ENCODE peak calls at places on chromosomes 16 and 17, in ten cellular contexts. V is transverse colon, J is natural killer cell, C is A549, O is dorsolateral prefrontal cortex, W is tibial nerve, K is mesothelial cell of epicardium, T is RWPE1, U is AG10803, F is osteoblast. Z is an unnamed sample.

GRCh38 chr17:27856676-27857429 is 36.3 kb downstream of the LYRM9 start:
- DNase-seq in F (no peak), V (no peak), W (no peak), U (no peak), K (no peak), J (no peak), C (no peak), T (no peak), O (no peak), Z (no peak)

GRCh38 chr16:50354629-50355456 is 13.9 kb downstream of the BRD7 start:
- DNase-seq in W (no peak), F (no peak), J (no peak), O (no peak), C (no peak), T (no peak), V (no peak), K (no peak), U (no peak), Z (no peak)

GRCh38 chr17:83007504-83008475 is 71.6 kb upstream of the METRNL start:
- DNase-seq in O (no peak), C (no peak), U (peak), V (no peak), T (no peak), J (no peak), F (peak), K (no peak), W (no peak), Z (no peak)

GRCh38 chr17:78923660-78924453 is 1.3 kb downstream of the TIMP2 start:
- DNase-seq in W (peak), J (no peak), T (peak), F (peak), K (no peak), C (peak), V (peak), U (no peak), O (no peak), Z (no peak)

GRCh38 chr17:42422958-42423712 is at the start of gene CAVIN1:
- DNase-seq in U (peak), F (peak), W (peak), J (no peak), C (peak), V (peak), O (peak), K (peak), T (peak), Z (no peak)

GRCh38 chr17:55448681-55449080 is 27.0 kb upstream of the MMD start:
- DNase-seq in C (no peak), T (no peak), K (no peak), U (peak), V (no peak), J (no peak), F (no peak), W (no peak), O (no peak), Z (no peak)

GRCh38 chr16:5321925-5322324 is 224.3 kb upstream of the EEF2KMT start:
- DNase-seq in J (no peak), U (no peak), K (no peak), O (no peak), T (no peak), F (no peak), W (no peak), V (no peak), C (no peak), Z (no peak)

GRCh38 chr17:79989106-79989835 is 46.4 kb downstream of the TBC1D16 start:
- DNase-seq in U (no peak), T (no peak), V (no peak), C (no peak), W (no peak), O (no peak), F (peak), J (no peak), K (no peak), Z (no peak)

GRCh38 chr16:19680972-19681371 is 37.1 kb downstream of the KNOP1 start:
- DNase-seq in K (no peak), O (no peak), T (no peak), J (no peak), V (no peak), F (no peak), W (no peak), C (no peak), U (no peak), Z (no peak)

GRCh38 chr17:79608729-79609039 is 2.2 kb downstream of the RBFOX3 start:
- DNase-seq in O (no peak), J (no peak), C (no peak), T (no peak), W (no peak), F (no peak), U (no peak), V (no peak), K (no peak), Z (no peak)

GRCh38 chr16:27588052-27588451 is 38.1 kb downstream of the KATNIP start:
- DNase-seq in K (no peak), U (no peak), W (no peak), T (no peak), C (no peak), O (no peak), V (no peak), J (no peak), F (no peak), Z (no peak)

GRCh38 chr17:33922971-33923370 is 332.1 kb upstream of the CCL2 start:
- DNase-seq in K (no peak), V (no peak), C (no peak), O (no peak), T (no peak), F (peak), W (no peak), J (no peak), U (no peak), Z (no peak)

GRCh38 chr16:21986692-21987246 is 14.1 kb downstream of the PDZD9 start:
- DNase-seq in K (no peak), V (no peak), C (no peak), T (no peak), W (no peak), U (no peak), O (no peak), F (no peak), J (no peak), Z (no peak)

GRCh38 chr16:84692451-84692850 is 7.3 kb upstream of the USP10 start:
- DNase-seq in C (no peak), V (no peak), W (no peak), J (no peak), O (no peak), F (no peak), T (no peak), U (no peak), K (no peak), Z (no peak)

GRCh38 chr17:60159479-60159866 is 9.7 kb downstream of the CA4 start:
- DNase-seq in C (no peak), V (no peak), J (no peak), K (no peak), W (no peak), T (no peak), U (no peak), O (no peak), F (peak), Z (no peak)

GRCh38 chr17:33992113-33992512 is 263.0 kb upstream of the CCL2 start:
- DNase-seq in U (no peak), O (no peak), K (no peak), T (no peak), J (no peak), W (no peak), C (no peak), V (no peak), F (no peak), Z (no peak)

GRCh38 chr16:88012360-88012759 is 61.1 kb downstream of the BANP start:
- DNase-seq in C (no peak), U (no peak), V (no peak), J (no peak), O (no peak), F (no peak), T (no peak), K (no peak), W (no peak), Z (no peak)

GRCh38 chr17:29059281-29059680 is 16.3 kb downstream of the PIPOX start:
- DNase-seq in K (no peak), F (no peak), J (no peak), U (peak), O (no peak), T (peak), C (peak), W (no peak), V (no peak), Z (no peak)

GRCh38 chr17:15883617-15884111 is 61.3 kb upstream of the ADORA2B start:
- DNase-seq in F (peak), W (no peak), O (no peak), U (peak), T (peak), V (no peak), C (peak), K (no peak), J (no peak), Z (no peak)

DNA sequence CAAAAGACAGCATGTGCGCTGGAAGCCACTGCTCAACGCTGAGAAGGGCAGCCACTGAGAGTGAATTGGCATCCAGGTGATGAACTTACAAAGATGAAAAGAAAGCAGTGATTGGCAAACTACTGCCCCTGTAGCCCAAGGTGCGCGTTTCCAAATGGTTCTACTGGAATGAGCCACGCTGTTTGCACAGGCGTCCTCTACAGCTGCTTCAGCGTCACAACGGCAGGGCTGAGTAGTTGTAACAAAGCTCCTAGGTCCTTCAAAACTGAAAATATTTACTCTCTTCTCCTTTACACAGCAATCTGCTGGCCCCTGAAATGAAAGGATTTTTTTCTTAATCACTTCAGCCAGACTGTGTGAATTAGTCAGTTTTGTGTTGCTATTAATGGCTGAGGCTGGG is 107.3 kb upstream of the FOXF1 start:
- DNase-seq in V (no peak), J (no peak), K (no peak), C (no peak), W (no peak), O (no peak), F (no peak), U (no peak), T (no peak), Z (no peak)
- TF ChIP-seq CTCF in V (no peak), J (no peak), K (no peak), C (no peak), W (no peak), O (no peak), F (no peak), U (no peak), T (no peak), Z (no peak)

GRCh38 chr16:47371615-47372014 is 89.2 kb downstream of the ITFG1 start:
- DNase-seq in J (no peak), V (no peak), T (no peak), F (no peak), O (no peak), W (no peak), C (no peak), U (no peak), K (no peak), Z (no peak)
- TF ChIP-seq CTCF in J (no peak), V (no peak), T (no peak), F (no peak), O (no peak), W (no peak), C (no peak), U (no peak), K (no peak), Z (no peak)

GRCh38 chr17:21545051-21545450 is 147.3 kb upstream of the KCNJ18 start:
- DNase-seq in C (no peak), F (no peak), J (no peak), V (no peak), W (no peak), O (no peak), U (no peak), T (no peak), K (no peak), Z (no peak)
- TF ChIP-seq CTCF in C (no peak), F (no peak), J (no peak), V (no peak), W (no peak), O (no peak), U (no peak), T (no peak), K (no peak), Z (no peak)

DNA sequence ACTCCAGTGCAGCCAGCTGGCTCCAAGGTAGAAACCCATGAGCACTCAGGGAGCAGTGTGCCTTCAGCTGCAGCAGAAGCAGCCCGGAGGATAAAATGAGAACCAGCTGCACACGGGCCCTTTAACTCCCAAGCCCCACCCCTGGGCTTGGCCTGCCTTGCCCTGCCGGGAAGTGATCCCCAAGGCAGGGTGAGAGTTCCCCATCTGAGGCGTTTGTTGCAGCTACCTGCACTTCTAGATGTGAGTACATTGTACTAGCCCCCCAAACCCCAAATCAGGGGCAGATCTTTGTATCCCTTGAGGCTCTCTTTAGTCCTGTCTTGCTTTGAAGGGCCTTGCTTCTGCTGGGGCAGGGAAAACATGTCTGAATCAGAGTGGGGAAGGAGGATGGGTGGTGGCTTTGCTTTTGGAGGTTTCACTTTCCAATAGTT is at the start of gene MVP:
- DNase-seq in C (peak), F (peak), O (no peak), V (peak), T (peak), W (peak), J (no peak), K (no peak), U (peak), Z (no peak)
- TF ChIP-seq CTCF in C (no peak), F (no peak), O (no peak), V (no peak), T (no peak), W (no peak), J (no peak), K (no peak), U (no peak), Z (no peak)

DNA sequence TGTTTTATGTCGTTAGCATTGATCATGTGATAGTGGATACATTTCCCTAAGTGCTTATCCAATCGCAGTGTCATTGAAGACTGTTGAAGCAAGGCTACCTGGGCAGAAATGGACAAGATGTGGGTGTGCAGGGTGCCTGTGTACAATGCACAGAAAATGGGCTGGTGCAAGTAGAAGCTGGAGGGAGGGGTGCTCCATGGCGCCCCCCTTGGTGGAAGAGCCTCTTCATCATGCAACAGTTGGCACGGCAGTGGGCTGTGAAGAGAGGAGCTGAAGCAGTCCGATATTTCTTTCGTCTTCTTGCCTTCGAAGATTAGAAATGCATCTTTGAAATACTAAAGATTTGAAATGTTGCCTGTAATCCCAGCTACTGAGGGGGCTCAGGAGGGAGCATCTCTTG is 100.5 kb downstream of the PLCG2 start:
- DNase-seq in O (no peak), J (no peak), F (no peak), C (no peak), U (no peak), V (no peak), W (no peak), K (no peak), T (no peak), Z (no peak)
- TF ChIP-seq CTCF in O (no peak), J (no peak), F (peak), C (no peak), U (no peak), V (no peak), W (no peak), K (no peak), T (no peak), Z (no peak)

DNA sequence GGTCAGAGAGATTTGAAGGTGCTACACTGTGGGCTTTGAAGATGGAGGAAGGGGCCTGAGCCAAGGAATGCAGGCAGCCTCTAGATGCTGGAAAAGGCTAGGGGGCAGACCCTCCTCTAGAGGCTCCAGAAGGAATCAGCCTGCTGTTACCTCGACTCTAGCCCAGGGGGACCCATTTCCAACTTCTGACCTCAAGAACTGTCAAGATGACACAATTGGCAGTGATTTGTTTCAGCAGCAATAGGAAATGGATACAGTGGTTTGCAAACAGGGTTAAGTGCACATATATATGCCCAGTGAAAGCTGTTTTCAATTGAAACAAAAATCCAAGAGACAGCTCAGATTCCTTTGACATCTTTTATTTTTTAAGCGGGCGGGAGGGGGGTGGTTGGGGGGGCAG is 3.7 kb upstream of the ZDHHC1 start:
- DNase-seq in F (peak), W (no peak), K (no peak), U (no peak), T (no peak), V (no peak), O (no peak), J (no peak), C (peak), Z (no peak)
- TF ChIP-seq CTCF in F (no peak), W (no peak), K (no peak), U (peak), T (no peak), V (no peak), O (no peak), J (no peak), C (no peak), Z (no peak)

GRCh38 chr17:49898547-49899490 is 51.0 kb upstream of the TAC4 start:
- DNase-seq in T (no peak), O (no peak), J (no peak), C (peak), V (no peak), U (no peak), W (no peak), F (no peak), K (no peak), Z (no peak)
- TF ChIP-seq CTCF in T (no peak), O (no peak), J (no peak), C (peak), V (no peak), U (no peak), W (no peak), F (peak), K (no peak), Z (no peak)

GRCh38 chr17:37207103-37207502 is 168.7 kb upstream of the C17orf78 start:
- DNase-seq in C (no peak), T (no peak), K (no peak), W (no peak), F (no peak), V (no peak), O (no peak), J (no peak), U (no peak), Z (no peak)

GRCh38 chr17:37213927-37214326 is 161.9 kb upstream of the C17orf78 start:
- DNase-seq in O (no peak), U (no peak), V (no peak), C (no peak), F (no peak), W (no peak), K (no peak), T (no peak), J (no peak), Z (no peak)

GRCh38 chr17:37206299-37206698 is 169.5 kb upstream of the C17orf78 start:
- DNase-seq in K (no peak), W (no peak), C (no peak), T (no peak), F (no peak), O (no peak), U (no peak), J (no peak), V (no peak), Z (no peak)

DNA sequence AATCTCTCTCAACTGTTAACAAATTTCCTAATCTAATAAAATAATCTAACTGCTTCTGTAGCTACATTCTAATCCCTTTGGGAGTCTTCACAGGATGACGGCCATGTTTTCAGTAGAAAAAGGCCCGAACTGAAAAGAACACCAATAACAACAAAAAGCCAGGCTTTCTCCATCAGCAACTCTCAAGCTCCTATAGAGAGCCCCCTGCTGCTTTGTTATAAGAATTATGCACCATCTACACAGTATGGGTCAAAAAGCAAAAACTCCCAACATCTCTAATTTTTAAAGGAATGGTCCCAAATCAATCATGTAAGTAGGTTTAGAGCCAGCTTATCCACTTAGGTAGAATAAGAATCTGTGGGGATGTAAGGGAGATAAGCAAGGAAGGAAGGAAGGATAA is 163.6 kb upstream of the C17orf78 start:
- DNase-seq in J (no peak), U (no peak), F (no peak), V (no peak), C (no peak), W (no peak), T (no peak), O (no peak), K (no peak), Z (no peak)
- TF ChIP-seq CTCF in J (no peak), U (peak), F (peak), V (no peak), C (no peak), W (no peak), T (no peak), O (peak), K (no peak), Z (no peak)